ENCODE peak calls at places on chromosome 1, in seven cellular contexts. X, Y, T, H, V, L and U are unnamed samples.

GRCh38 chr1:226798427-226799411 is 59.6 kb upstream of the ITPKB start:
- DNase-seq in X (no peak), Y (no peak), T (no peak), H (no peak), V (peak), L (no peak), U (no peak)

GRCh38 chr1:155856257-155856974 is 598 bp downstream of the GON4L start:
- DNase-seq in X (no peak), Y (no peak), T (no peak), H (no peak), V (no peak), L (no peak), U (no peak)

GRCh38 chr1:110412576-110412975 is 5.1 kb upstream of the LAMTOR5 start:
- DNase-seq in X (peak), Y (peak), T (peak), H (peak), V (peak), L (peak), U (peak)

GRCh38 chr1:173161510-173162221 is 45.5 kb downstream of the TNFSF4 start:
- DNase-seq in X (no peak), Y (no peak), T (peak), H (no peak), V (no peak), L (no peak), U (no peak)

GRCh38 chr1:42136466-42136865 is 16.7 kb upstream of the GUCA2B start:
- DNase-seq in X (no peak), Y (no peak), T (no peak), H (no peak), V (no peak), L (no peak), U (no peak)

GRCh38 chr1:213982814-213983588 is 4.8 kb upstream of the PROX1 start:
- DNase-seq in X (no peak), Y (no peak), T (no peak), H (peak), V (no peak), L (peak), U (peak)

GRCh38 chr1:36306210-36306901 is at the start of gene SH3D21:
- DNase-seq in X (no peak), Y (peak), T (peak), H (no peak), V (no peak), L (no peak), U (peak)

GRCh38 chr1:246267426-246267825 is 239.7 kb downstream of the SMYD3 start:
- DNase-seq in X (no peak), Y (no peak), T (no peak), H (no peak), V (no peak), L (no peak), U (no peak)

GRCh38 chr1:111483166-111483565 is 9.4 kb downstream of the C1orf162 start:
- DNase-seq in X (peak), Y (no peak), T (no peak), H (no peak), V (no peak), L (no peak), U (no peak)

GRCh38 chr1:173020138-173020742 is 30.5 kb downstream of the TNFSF18 start:
- DNase-seq in X (no peak), Y (no peak), T (no peak), H (no peak), V (peak), L (no peak), U (no peak)

GRCh38 chr1:65207317-65207716 is 59.3 kb downstream of the AK4 start:
- DNase-seq in X (no peak), Y (no peak), T (no peak), H (no peak), V (no peak), L (no peak), U (no peak)

GRCh38 chr1:162335126-162335525 is 41.5 kb downstream of the SPATA46 start:
- DNase-seq in X (no peak), Y (no peak), T (no peak), H (no peak), V (no peak), L (no peak), U (no peak)

GRCh38 chr1:231969078-231969477 is 342.5 kb downstream of the DISC1 start:
- DNase-seq in X (no peak), Y (no peak), T (no peak), H (peak), V (no peak), L (no peak), U (peak)

GRCh38 chr1:165485716-165486115 is 40.8 kb upstream of the RXRG start:
- DNase-seq in X (no peak), Y (no peak), T (no peak), H (no peak), V (no peak), L (no peak), U (no peak)

GRCh38 chr1:162069334-162070093 is at the start of gene NOS1AP:
- DNase-seq in X (no peak), Y (peak), T (peak), H (peak), V (peak), L (peak), U (peak)

GRCh38 chr1:22437573-22437972 is 14.1 kb upstream of the ZBTB40 start:
- DNase-seq in X (no peak), Y (no peak), T (no peak), H (no peak), V (no peak), L (no peak), U (no peak)

GRCh38 chr1:81470250-81470649 is 330.5 kb upstream of the ADGRL2 start:
- DNase-seq in X (no peak), Y (no peak), T (no peak), H (no peak), V (no peak), L (no peak), U (no peak)

GRCh38 chr1:1068374-1069060 is 5.6 kb downstream of the RNF223 start:
- DNase-seq in X (no peak), Y (peak), T (no peak), H (no peak), V (peak), L (no peak), U (no peak)

GRCh38 chr1:22778842-22779520 is 68.3 kb downstream of the EPHB2 start:
- DNase-seq in X (no peak), Y (no peak), T (no peak), H (no peak), V (no peak), L (no peak), U (no peak)

GRCh38 chr1:156666862-156667609 is 10.2 kb downstream of the NES start:
- DNase-seq in X (no peak), Y (no peak), T (no peak), H (no peak), V (no peak), L (no peak), U (no peak)

GRCh38 chr1:225923381-225923691 is 714 bp downstream of the PYCR2 start:
- DNase-seq in X (no peak), Y (no peak), T (no peak), H (no peak), V (no peak), L (no peak), U (no peak)

GRCh38 chr1:82565146-82565545 is 764.4 kb downstream of the ADGRL2 start:
- DNase-seq in X (peak), Y (no peak), T (peak), H (no peak), V (no peak), L (peak), U (peak)

GRCh38 chr1:94672001-94672400 is 130.4 kb upstream of the F3 start:
- DNase-seq in X (no peak), Y (no peak), T (no peak), H (no peak), V (no peak), L (no peak), U (no peak)

GRCh38 chr1:1081311-1082238 is 7.5 kb upstream of the RNF223 start:
- DNase-seq in X (no peak), Y (no peak), T (no peak), H (no peak), V (no peak), L (no peak), U (no peak)